ENCODE peak calls at places on chromosome 5, in five cellular contexts. Y is upper lobe of right lung, J is fibroblast of pulmonary artery, C is bronchial epithelial cell, H is IMR-90. S is an unnamed sample.

GRCh38 chr5:89372176-89372575 is 489.2 kb upstream of the MEF2C start:
- DNase-seq in J (no peak), C (peak; percentile 18), H (no peak), Y (no peak), S (no peak)

GRCh38 chr5:81191726-81192125 is 41.4 kb upstream of the CKMT2 start:
- DNase-seq in Y (no peak), C (no peak), J (no peak), H (no peak), S (no peak)

GRCh38 chr5:141547488-141547887 is 58.6 kb downstream of the PCDHGC5 start:
- DNase-seq in Y (no peak), H (peak; percentile 61), C (no peak), J (peak; percentile 59), S (peak; percentile 54)

GRCh38 chr5:86917117-86917579 is 299.4 kb downstream of the COX7C start:
- DNase-seq in Y (no peak), J (peak; percentile 61), C (peak; percentile 26), H (peak; percentile 49), S (peak; percentile 37)

GRCh38 chr5:133489632-133490031 is 122.7 kb downstream of the FSTL4 start:
- DNase-seq in C (peak; percentile 45), J (no peak), Y (no peak), H (no peak), S (no peak)

GRCh38 chr5:33936381-33937016 is at the start of gene RXFP3:
- DNase-seq in C (no peak), H (peak; percentile 23), J (peak; percentile 44), Y (no peak), S (no peak)

GRCh38 chr5:137488974-137489373 is 10.2 kb downstream of the SPOCK1 start:
- DNase-seq in C (no peak), J (no peak), Y (no peak), H (no peak), S (no peak)

GRCh38 chr5:73338201-73339126 is 110.1 kb downstream of the FOXD1 start:
- DNase-seq in C (no peak), H (peak; percentile 89), Y (no peak), J (peak; percentile 36), S (peak; percentile 74)

GRCh38 chr5:61467766-61468482 is 135.9 kb downstream of the ZSWIM6 start:
- DNase-seq in C (no peak), J (peak; percentile 19), Y (no peak), H (peak; percentile 66), S (peak; percentile 46)

GRCh38 chr5:116585227-116585626 is 10.6 kb upstream of the SEMA6A start:
- DNase-seq in C (peak; percentile 82), H (no peak), J (no peak), Y (no peak), S (no peak)

GRCh38 chr5:55855509-55855908 is 4.4 kb downstream of the IL31RA start:
- DNase-seq in J (peak; percentile 34), H (peak; percentile 16), C (no peak), Y (no peak), S (no peak)

GRCh38 chr5:150653145-150653761 is 7.8 kb upstream of the MYOZ3 start:
- DNase-seq in J (no peak), C (no peak), H (peak; percentile 72), Y (no peak), S (peak; percentile 66)
- TF ChIP-seq CTCF in J (peak; percentile 47), C (no peak), H (peak; percentile 48), Y (no peak), S (peak; percentile 77)

GRCh38 chr5:147162740-147163139 is 72.1 kb upstream of the STK32A start:
- DNase-seq in H (no peak), C (no peak), J (no peak), Y (no peak), S (no peak)

DNA sequence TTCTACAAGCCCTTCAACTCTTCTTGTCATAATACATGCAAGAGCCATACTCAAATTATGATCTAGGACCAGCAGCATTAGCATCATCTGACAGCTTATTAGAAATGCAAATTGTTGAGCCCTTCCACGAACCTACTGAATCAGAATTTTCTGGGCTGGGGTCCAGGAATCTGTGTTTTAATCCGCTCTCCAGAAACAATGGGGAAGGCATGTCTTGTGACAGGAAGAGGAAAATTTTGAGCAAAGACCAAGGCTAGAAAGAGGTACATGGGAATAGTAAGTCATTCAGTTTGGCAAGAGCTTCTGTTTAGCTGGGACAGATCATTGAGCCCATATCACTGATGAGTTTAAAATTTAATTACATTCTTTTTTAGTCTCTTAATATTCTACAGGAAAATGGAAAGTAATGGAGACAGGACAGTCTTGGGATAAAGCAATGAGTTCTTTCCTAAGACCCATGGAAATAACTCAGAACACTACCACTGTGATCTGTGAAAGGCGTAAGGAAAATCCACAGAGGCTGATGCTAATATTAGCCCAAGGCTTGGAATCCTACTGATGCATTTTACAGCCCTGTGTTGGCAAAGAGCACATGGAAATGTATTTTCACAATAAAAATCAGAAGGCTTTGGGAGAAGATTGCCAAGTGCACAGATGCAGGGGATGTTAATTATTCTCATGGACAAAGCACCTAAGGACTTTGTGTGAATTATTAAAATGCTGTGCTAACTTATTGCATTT is 73.7 kb upstream of the STK32A start:
- DNase-seq in J (peak; percentile 24), Y (no peak), C (no peak), H (no peak), S (peak; percentile 30)
- H3K4me3 ChIP-seq in J (no peak overlapping the region), Y (no peak overlapping the region), C (no peak overlapping the region), H (no peak overlapping the region), S (no peak overlapping the region)

DNA sequence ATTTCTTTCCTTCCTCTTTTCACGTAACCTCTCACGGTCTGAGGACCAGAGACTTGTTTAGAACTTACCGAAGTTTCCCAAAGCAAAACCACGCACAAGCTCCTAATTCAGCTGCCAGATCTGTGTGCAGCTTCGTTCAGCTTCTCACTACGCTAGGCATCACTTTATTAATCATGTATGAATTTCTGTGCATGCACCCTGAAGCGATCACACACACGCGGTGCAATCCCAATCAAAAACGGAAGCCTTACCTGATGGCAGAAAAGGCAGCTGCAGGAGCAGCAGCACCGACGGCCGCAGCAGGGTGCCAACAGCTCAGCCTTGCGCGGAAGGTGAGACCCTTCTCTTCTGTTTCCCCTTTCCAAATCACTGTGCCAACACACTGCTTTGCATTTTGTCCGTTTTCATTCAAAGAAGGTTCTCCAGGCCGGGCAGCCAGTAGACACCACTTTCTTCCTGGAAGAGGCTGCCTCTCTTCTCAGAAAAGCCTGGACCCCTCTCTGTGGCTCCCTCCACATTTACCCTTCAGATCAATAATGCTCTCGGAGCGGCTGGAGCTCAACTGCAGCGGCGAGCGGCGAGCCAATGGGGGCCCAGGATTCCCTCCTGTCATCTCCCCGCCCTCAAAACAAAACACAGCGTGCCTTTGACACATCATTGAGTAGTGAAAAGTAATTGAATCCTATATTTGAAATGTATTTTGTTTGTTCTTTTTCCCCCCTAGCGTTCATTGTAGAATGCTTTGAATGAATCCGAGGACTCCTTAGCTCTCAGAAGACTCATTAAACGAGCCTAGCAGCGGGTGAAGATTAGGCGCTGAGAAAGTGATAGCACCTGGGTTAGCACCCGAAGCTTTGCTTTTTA is at the start of gene CDH12:
- DNase-seq in J (no peak), Y (no peak), H (no peak), C (no peak), S (no peak)
- TF ChIP-seq CTCF in J (no peak), Y (no peak), H (no peak), C (no peak), S (no peak)

GRCh38 chr5:149412783-149413476 is 33.8 kb upstream of the IL17B start:
- DNase-seq in Y (peak; percentile 55), H (no peak), J (no peak), C (no peak), S (no peak)
- H3K4me3 ChIP-seq in Y (peak overlapping the region; percentile 55), H (no peak overlapping the region), J (no peak overlapping the region), C (no peak overlapping the region), S (no peak overlapping the region)